ENCODE peak calls at places on chromosomes 13 and 19, in four cellular contexts. L is spleen, C is suprapubic skin, D is foreskin keratinocyte. S is an unnamed sample.

GRCh38 chr19:45781282-45782161 is 768 bp downstream of the DMPK start:
- DNase-seq in D (peak), C (no peak), L (no peak), S (no peak)

GRCh38 chr13:86397640-86398039 is 598.4 kb upstream of the SLITRK6 start:
- DNase-seq in L (no peak), D (no peak), C (no peak), S (no peak)

GRCh38 chr13:45292176-45292575 is 48.8 kb downstream of the TPT1 start:
- DNase-seq in C (no peak), L (no peak), D (peak), S (no peak)

GRCh38 chr19:8938576-8938975 is 71.6 kb downstream of the MUC16 start:
- DNase-seq in D (no peak), L (no peak), C (no peak), S (no peak)

GRCh38 chr13:78241278-78241919 is 322.8 kb upstream of the EDNRB start:
- DNase-seq in D (no peak), L (no peak), C (no peak), S (no peak)

GRCh38 chr19:35419046-35419445 is 29.0 kb upstream of the FFAR2 start:
- DNase-seq in C (no peak), L (no peak), D (no peak), S (no peak)

GRCh38 chr19:40026597-40026970 is 29.4 kb downstream of the ZNF780B start:
- DNase-seq in D (no peak), L (no peak), C (no peak), S (no peak)

GRCh38 chr19:30077851-30078355 is 135.9 kb downstream of the URI1 start:
- DNase-seq in D (no peak), C (peak), L (peak), S (no peak)

GRCh38 chr19:39327990-39328705 is 7.5 kb upstream of the LRFN1 start:
- DNase-seq in L (peak), D (no peak), C (peak), S (no peak)

GRCh38 chr19:34991542-34992333 is 8.4 kb upstream of the GRAMD1A start:
- DNase-seq in C (no peak), L (no peak), D (no peak), S (no peak)

GRCh38 chr13:93262729-93263128 is 36.1 kb downstream of the GPC6 start:
- DNase-seq in D (peak), C (no peak), L (no peak), S (peak)

GRCh38 chr13:23505007-23505406 is 65.2 kb upstream of the TNFRSF19 start:
- DNase-seq in C (no peak), D (no peak), L (no peak), S (peak)

GRCh38 chr13:95734124-95734523 is 57.2 kb downstream of the DNAJC3 start:
- DNase-seq in D (no peak), L (no peak), C (no peak), S (no peak)

GRCh38 chr13:62767473-62767872 is 1351.8 kb upstream of the PCDH20 start:
- DNase-seq in L (no peak), C (no peak), D (no peak), S (no peak)

GRCh38 chr13:24281188-24282008 is 28.0 kb upstream of the C1QTNF9 start:
- DNase-seq in L (no peak), D (no peak), C (no peak), S (no peak)

GRCh38 chr19:35000647-35001501 is 751 bp downstream of the GRAMD1A start:
- DNase-seq in L (peak), D (peak), C (no peak), S (no peak)

GRCh38 chr13:75364131-75364713 is 117.7 kb downstream of the TBC1D4 start:
- DNase-seq in C (no peak), L (no peak), D (peak), S (no peak)

GRCh38 chr13:63327584-63327983 is 1911.9 kb upstream of the PCDH20 start:
- DNase-seq in L (no peak), C (no peak), D (no peak), S (no peak)

GRCh38 chr13:107099661-107100060 is 531.7 kb upstream of the ARGLU1 start:
- DNase-seq in D (no peak), C (no peak), L (no peak), S (peak)

GRCh38 chr19:55063492-55063843 is 520 bp upstream of the RDH13 start:
- DNase-seq in C (no peak), L (no peak), D (no peak), S (no peak)

GRCh38 chr19:55056827-55057226 is 6.1 kb downstream of the RDH13 start:
- DNase-seq in D (no peak), L (no peak), C (no peak), S (no peak)

GRCh38 chr19:55053735-55054134 is 9.2 kb downstream of the RDH13 start:
- DNase-seq in L (no peak), D (no peak), C (no peak), S (no peak)

GRCh38 chr19:55062735-55063491 is at the start of gene RDH13:
- DNase-seq in D (no peak), C (peak), L (peak), S (peak)

GRCh38 chr19:55058781-55059610 is 4.0 kb downstream of the RDH13 start:
- DNase-seq in C (no peak), L (no peak), D (no peak), S (no peak)
- TF ChIP-seq CTCF in C (no peak), L (no peak), D (no peak), S (no peak)

DNA sequence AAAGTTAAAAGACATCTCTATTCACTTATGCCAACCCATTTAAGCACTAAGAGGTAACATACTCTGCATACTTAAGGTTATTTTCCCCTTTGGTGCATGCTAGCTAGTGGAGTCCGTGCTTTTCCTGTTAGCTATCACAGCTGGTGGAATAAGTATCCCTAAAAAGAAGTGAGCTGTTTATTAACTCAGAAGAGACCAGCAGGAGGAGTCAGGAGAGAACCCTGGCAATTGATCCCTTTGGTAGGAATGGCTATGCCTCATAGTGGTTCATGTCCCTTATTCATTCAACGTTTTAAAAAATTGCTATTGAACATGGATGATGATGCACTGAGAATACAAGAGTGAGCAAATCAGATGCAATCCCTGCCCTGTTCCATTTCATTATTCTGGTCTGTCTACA is 12.4 kb upstream of the NEK5 start:
- DNase-seq in L (no peak), C (no peak), D (no peak), S (no peak)
- TF ChIP-seq CTCF in L (no peak), C (no peak), D (peak), S (no peak)

GRCh38 chr13:111359237-111359915 is 38.9 kb downstream of the TEX29 start:
- DNase-seq in D (no peak), L (no peak), C (no peak), S (no peak)
- TF ChIP-seq CTCF in D (no peak), L (no peak), C (no peak), S (no peak)

DNA sequence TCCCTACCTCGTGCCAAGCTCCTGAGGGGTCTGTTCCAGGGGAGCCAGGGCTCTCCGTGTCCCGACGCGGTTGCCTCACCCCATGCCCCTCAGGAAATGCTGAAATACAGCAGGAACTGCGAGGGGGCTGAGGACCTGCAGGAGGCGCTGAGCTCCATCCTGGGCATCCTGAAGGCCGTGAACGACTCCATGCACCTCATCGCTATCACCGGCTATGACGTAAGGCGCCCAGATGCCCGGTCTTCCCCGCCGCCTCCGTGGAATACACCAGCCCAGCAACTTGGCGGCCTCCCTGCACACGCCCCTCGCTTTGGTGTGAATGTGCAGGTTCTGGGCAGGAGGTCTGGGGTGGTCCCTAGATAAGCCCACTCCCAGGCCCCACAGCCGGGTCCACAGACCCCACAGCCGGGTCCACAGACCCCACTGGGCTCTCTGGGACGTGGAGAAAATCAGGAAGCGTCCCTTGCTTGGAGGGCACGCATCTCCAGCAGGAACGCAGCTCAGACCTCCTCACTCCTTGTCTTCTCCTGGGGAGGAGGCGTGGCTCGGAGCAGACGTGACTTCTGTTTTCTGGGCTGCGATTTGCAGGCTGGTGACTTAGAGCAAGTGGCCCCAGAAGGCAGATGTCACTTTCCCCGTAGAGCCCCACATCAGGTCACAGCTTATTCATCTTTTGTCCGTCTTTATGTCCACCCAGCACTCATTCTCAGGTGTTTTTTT is 19.4 kb upstream of the F7 start:
- DNase-seq in D (no peak), C (no peak), L (peak), S (no peak)
- TF ChIP-seq CTCF in D (no peak), C (no peak), L (no peak), S (peak)

GRCh38 chr19:2888739-2889224 is 11.9 kb upstream of the ZNF57 start:
- DNase-seq in C (no peak), D (no peak), L (peak), S (no peak)
- TF ChIP-seq CTCF in C (no peak), D (no peak), L (no peak), S (no peak)

DNA sequence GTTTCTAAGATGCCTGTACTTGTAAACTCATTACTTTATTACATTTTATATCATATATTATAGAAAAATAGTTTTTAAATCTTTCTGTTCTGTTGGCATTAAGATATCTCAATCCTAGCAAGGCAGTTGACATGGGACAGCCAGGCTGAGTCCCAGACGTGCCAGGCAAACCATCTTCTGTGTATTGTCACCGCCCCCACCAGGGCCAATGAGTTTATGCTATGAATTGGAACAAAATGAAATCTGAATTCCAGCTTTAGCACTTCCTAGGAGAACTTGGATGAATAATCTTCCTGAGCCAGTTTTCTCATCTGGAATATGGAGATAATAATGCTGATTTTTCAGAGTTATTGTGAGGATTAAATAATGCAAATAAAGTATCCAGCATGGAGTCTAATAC is 79.9 kb upstream of the GSX1 start:
- DNase-seq in C (no peak), L (no peak), D (no peak), S (no peak)
- TF ChIP-seq CTCF in C (peak), L (no peak), D (peak), S (peak)

S was measured in BJ.